ENCODE peak calls at places on chromosome 20, in five cellular contexts. G, B, D, A and P are unnamed samples.
A peak's percentile ranks its signal among the peaks of the same experiment; 100 is the strongest.

GRCh38 chr20:25269833-25270170 is 21.9 kb downstream of the PYGB start:
- DNase-seq in B (no peak), G (no peak), D (no peak), A (no peak), P (no peak)

GRCh38 chr20:20824924-20825584 is 112.6 kb upstream of the RALGAPA2 start:
- DNase-seq in B (peak; percentile 56), A (peak; percentile 76), D (peak; percentile 11), G (peak; percentile 41), P (peak; percentile 34)

GRCh38 chr20:36153204-36153603 is 1.3 kb upstream of the EPB41L1 start:
- DNase-seq in G (no peak), B (no peak), A (no peak), D (no peak), P (no peak)

GRCh38 chr20:38330638-38331037 is 15.6 kb upstream of the LBP start:
- DNase-seq in B (no peak), A (no peak), G (no peak), D (no peak), P (no peak)

GRCh38 chr20:38342196-38342595 is 4.1 kb upstream of the LBP start:
- DNase-seq in D (no peak), A (no peak), B (no peak), G (no peak), P (no peak)

GRCh38 chr20:37042986-37043972 is 52.5 kb downstream of the RBL1 start:
- DNase-seq in D (no peak), G (no peak), B (no peak), A (no peak), P (no peak)

GRCh38 chr20:52191132-52191435 is 495 bp downstream of the ZFP64 start:
- DNase-seq in D (no peak), G (no peak), A (peak; percentile 51), B (peak; percentile 28), P (peak; percentile 27)

GRCh38 chr20:55205684-55206083 is 730.3 kb downstream of the DOK5 start:
- DNase-seq in B (no peak), G (no peak), D (no peak), A (no peak), P (no peak)

GRCh38 chr20:24406761-24407550 is 62.5 kb upstream of the SYNDIG1 start:
- DNase-seq in A (no peak), B (no peak), D (no peak), G (peak; percentile 2), P (no peak)

GRCh38 chr20:43857932-43858331 is 56.7 kb upstream of the TOX2 start:
- DNase-seq in D (no peak), B (no peak), G (no peak), A (no peak), P (no peak)

GRCh38 chr20:62133051-62133845 is 9.9 kb downstream of the PSMA7 start:
- DNase-seq in B (no peak), A (no peak), D (no peak), G (peak; percentile 22), P (peak; percentile 43)

GRCh38 chr20:36881888-36882287 is 6.0 kb downstream of the TLDC2 start:
- DNase-seq in G (no peak), A (no peak), D (no peak), B (peak; percentile 92), P (peak; percentile 28)

GRCh38 chr20:21507275-21508229 is 6.3 kb downstream of the NKX2-2 start:
- DNase-seq in B (no peak), A (no peak), D (no peak), G (no peak), P (no peak)

GRCh38 chr20:58544301-58544700 is 29.1 kb upstream of the APCDD1L start:
- DNase-seq in A (no peak), G (no peak), B (no peak), D (no peak), P (no peak)

GRCh38 chr20:37897008-37897548 is 5.8 kb upstream of the VSTM2L start:
- DNase-seq in G (peak; percentile 9), A (no peak), B (no peak), D (no peak), P (no peak)

GRCh38 chr20:24782801-24783630 is 166.1 kb upstream of the CST7 start:
- DNase-seq in D (no peak), B (no peak), A (no peak), G (no peak), P (no peak)

GRCh38 chr20:53352727-53353440 is 240.8 kb downstream of the ZNF217 start:
- DNase-seq in G (no peak), B (no peak), A (no peak), D (no peak), P (peak; percentile 4)

GRCh38 chr20:62946918-62947317 is 5.6 kb upstream of the SLC17A9 start:
- DNase-seq in G (no peak), D (no peak), B (no peak), A (no peak), P (no peak)

GRCh38 chr20:38875170-38875993 is 50.8 kb upstream of the FAM83D start:
- DNase-seq in B (no peak), G (no peak), A (no peak), D (no peak), P (no peak)

GRCh38 chr20:15768370-15768741 is 804.9 kb downstream of the KIF16B start:
- DNase-seq in B (no peak), G (no peak), D (no peak), A (no peak), P (no peak)

GRCh38 chr20:10987651-10988383 is 314.0 kb upstream of the JAG1 start:
- DNase-seq in A (no peak), D (no peak), G (no peak), B (no peak), P (peak; percentile 13)

GRCh38 chr20:17882834-17883591 is 85.6 kb downstream of the SNX5 start:
- DNase-seq in G (no peak), B (no peak), A (no peak), D (no peak), P (no peak)

GRCh38 chr20:59787186-59787890 is 146.1 kb downstream of the SYCP2 start:
- DNase-seq in B (no peak), D (no peak), A (no peak), G (no peak), P (no peak)

GRCh38 chr20:24445510-24446170 is 23.8 kb upstream of the SYNDIG1 start:
- DNase-seq in B (no peak), G (no peak), D (no peak), A (no peak), P (no peak)

GRCh38 chr20:56957737-56958553 is 308.5 kb downstream of the BMP7 start:
- DNase-seq in G (no peak), A (no peak), B (no peak), D (no peak), P (no peak)

GRCh38 chr20:24985802-24986201 is 6.7 kb downstream of the APMAP start:
- DNase-seq in G (no peak), A (no peak), D (no peak), B (no peak), P (no peak)

GRCh38 chr20:48616481-48616880 is 211.3 kb downstream of the PREX1 start:
- DNase-seq in G (no peak), D (no peak), A (no peak), B (no peak), P (no peak)

GRCh38 chr20:40607927-40608326 is 81.1 kb downstream of the MAFB start:
- DNase-seq in G (no peak), A (no peak), B (no peak), D (no peak), P (no peak)

GRCh38 chr20:64057628-64058498 is 5.1 kb upstream of the TCEA2 start:
- DNase-seq in B (peak; percentile 71), D (peak; percentile 40), G (peak; percentile 61), A (peak; percentile 78), P (peak; percentile 48)

GRCh38 chr20:37929366-37930014 is 26.6 kb downstream of the VSTM2L start:
- DNase-seq in A (no peak), B (no peak), G (no peak), D (no peak), P (no peak)

GRCh38 chr20:17637985-17638640 is 43.9 kb downstream of the RRBP1 start:
- DNase-seq in B (no peak), D (no peak), G (no peak), A (no peak), P (no peak)

GRCh38 chr20:35251613-35251940 is 25.1 kb downstream of the MMP24 start:
- DNase-seq in G (no peak), A (no peak), D (no peak), B (no peak), P (no peak)

GRCh38 chr20:61807426-61808160 is 258.1 kb downstream of the TAF4 start:
- DNase-seq in D (no peak), B (no peak), G (no peak), A (no peak), P (no peak)